ENCODE peak calls at places on chromosomes 7 and 10, in five cellular contexts. T is kidney glomerular epithelial cell; Z is CMK; M is GDM1; A is stimulated activated CD8-positive, alpha-beta memory T cell treated with anti-CD3 and anti-CD28 coated beads, Interleukin-12 subunit alpha, Interleukin-12 subunit beta, amount 100 ng/mL, for 4 hours. W is an unnamed sample.

GRCh38 chr10:108358912-108359311 is 1194.4 kb upstream of the SORCS1 start:
- DNase-seq in T (peak; percentile 97), Z (no peak), M (no peak), A (no peak), W (peak; percentile 96)

GRCh38 chr10:33643042-33643441 is 308.6 kb upstream of the NRP1 start:
- DNase-seq in T (peak; percentile 82), Z (no peak), M (no peak), A (no peak), W (peak; percentile 63)

GRCh38 chr10:119608316-119609155 is 11.8 kb upstream of the TIAL1 start:
- DNase-seq in T (peak; percentile 16), Z (no peak), M (no peak), A (no peak), W (peak; percentile 38)

GRCh38 chr7:151452680-151453325 is 12.9 kb upstream of the CRYGN start:
- DNase-seq in T (no peak), Z (no peak), M (no peak), A (no peak), W (no peak)

GRCh38 chr10:116247701-116248100 is 25.3 kb downstream of the GFRA1 start:
- DNase-seq in T (no peak), Z (no peak), M (no peak), A (no peak), W (no peak)

GRCh38 chr10:88186335-88186734 is 322.9 kb downstream of the PTEN start:
- DNase-seq in T (no peak), Z (no peak), M (no peak), A (no peak), W (no peak)

GRCh38 chr7:68020102-68020501 is 1023.5 kb downstream of the TYW1 start:
- DNase-seq in T (no peak), Z (no peak), M (no peak), A (no peak), W (no peak)

GRCh38 chr10:114917927-114918672 is 19.9 kb upstream of the TRUB1 start:
- DNase-seq in T (peak; percentile 98), Z (no peak), M (no peak), A (no peak), W (peak; percentile 92)

GRCh38 chr10:118692911-118693310 is 61.9 kb downstream of the CACUL1 start:
- DNase-seq in T (no peak), Z (no peak), M (no peak), A (no peak), W (peak; percentile 52)

GRCh38 chr7:158865462-158865922 is 9.1 kb downstream of the DYNC2I1 start:
- DNase-seq in T (no peak), Z (no peak), M (peak; percentile 66), A (no peak), W (no peak)

GRCh38 chr10:116767235-116767634 is 24.9 kb upstream of the HSPA12A start:
- DNase-seq in T (no peak), Z (no peak), M (no peak), A (no peak), W (no peak)

GRCh38 chr7:138892016-138892630 is 89.1 kb downstream of the KIAA1549 start:
- DNase-seq in T (peak; percentile 19), Z (no peak), M (no peak), A (no peak), W (no peak)

W was measured in mammary epithelial cell.